ENCODE peak calls at places on chromosomes 4 and X, in five cellular contexts. One of them, this sample, is unnamed.
A peak's percentile ranks its signal among the peaks of the same experiment; 100 is the strongest.

GRCh38 chr4:135434936-135435335 is 1233.3 kb upstream of the PABPC4L start:
- DNase-seq in fibroblast of mammary gland: no peak
- DNase-seq in heart right ventricle: no peak
- DNase-seq in CD8-positive, alpha-beta T cell: no peak
- DNase-seq in cardiac muscle cell: no peak
- DNase-seq in this sample: no peak

GRCh38 chr4:4735136-4735754 is 124.2 kb upstream of the MSX1 start:
- DNase-seq in cardiac muscle cell: no peak
- DNase-seq in CD8-positive, alpha-beta T cell: no peak
- DNase-seq in fibroblast of mammary gland: peak; percentile 9
- DNase-seq in heart right ventricle: no peak
- DNase-seq in this sample: no peak

GRCh38 chrX:132041016-132041415 is 17.9 kb downstream of the STK26 start:
- DNase-seq in cardiac muscle cell: no peak
- DNase-seq in heart right ventricle: no peak
- DNase-seq in CD8-positive, alpha-beta T cell: no peak
- DNase-seq in fibroblast of mammary gland: peak; percentile 28
- DNase-seq in this sample: no peak

GRCh38 chrX:9538544-9539045 is 73.7 kb downstream of the TBL1X start:
- DNase-seq in fibroblast of mammary gland: no peak
- DNase-seq in cardiac muscle cell: no peak
- DNase-seq in heart right ventricle: no peak
- DNase-seq in CD8-positive, alpha-beta T cell: no peak
- DNase-seq in this sample: no peak

GRCh38 chr4:8093587-8094274 is 64.9 kb downstream of the ABLIM2 start:
- DNase-seq in heart right ventricle: no peak
- DNase-seq in cardiac muscle cell: no peak
- DNase-seq in CD8-positive, alpha-beta T cell: no peak
- DNase-seq in fibroblast of mammary gland: no peak
- DNase-seq in this sample: no peak

GRCh38 chr4:89197920-89198319 is 86.6 kb downstream of the TIGD2 start:
- DNase-seq in CD8-positive, alpha-beta T cell: no peak
- DNase-seq in fibroblast of mammary gland: no peak
- DNase-seq in heart right ventricle: no peak
- DNase-seq in cardiac muscle cell: no peak
- DNase-seq in this sample: no peak

GRCh38 chr4:13783800-13784411 is 156.4 kb upstream of the BOD1L1 start:
- DNase-seq in heart right ventricle: no peak
- DNase-seq in cardiac muscle cell: no peak
- DNase-seq in fibroblast of mammary gland: peak; percentile 15
- DNase-seq in CD8-positive, alpha-beta T cell: no peak
- DNase-seq in this sample: no peak

GRCh38 chr4:149706942-149707341 is 108.7 kb downstream of the IQCM start:
- DNase-seq in cardiac muscle cell: no peak
- DNase-seq in fibroblast of mammary gland: peak; percentile 22
- DNase-seq in CD8-positive, alpha-beta T cell: no peak
- DNase-seq in heart right ventricle: no peak
- DNase-seq in this sample: no peak

GRCh38 chr4:121330180-121330665 is 50.6 kb downstream of the QRFPR start:
- DNase-seq in CD8-positive, alpha-beta T cell: no peak
- DNase-seq in cardiac muscle cell: no peak
- DNase-seq in fibroblast of mammary gland: no peak
- DNase-seq in heart right ventricle: no peak
- DNase-seq in this sample: no peak

GRCh38 chr4:120995611-120996010 is 73.1 kb upstream of the PRDM5 start:
- DNase-seq in fibroblast of mammary gland: peak; percentile 7
- DNase-seq in CD8-positive, alpha-beta T cell: no peak
- DNase-seq in heart right ventricle: no peak
- DNase-seq in cardiac muscle cell: no peak
- DNase-seq in this sample: no peak

DNA sequence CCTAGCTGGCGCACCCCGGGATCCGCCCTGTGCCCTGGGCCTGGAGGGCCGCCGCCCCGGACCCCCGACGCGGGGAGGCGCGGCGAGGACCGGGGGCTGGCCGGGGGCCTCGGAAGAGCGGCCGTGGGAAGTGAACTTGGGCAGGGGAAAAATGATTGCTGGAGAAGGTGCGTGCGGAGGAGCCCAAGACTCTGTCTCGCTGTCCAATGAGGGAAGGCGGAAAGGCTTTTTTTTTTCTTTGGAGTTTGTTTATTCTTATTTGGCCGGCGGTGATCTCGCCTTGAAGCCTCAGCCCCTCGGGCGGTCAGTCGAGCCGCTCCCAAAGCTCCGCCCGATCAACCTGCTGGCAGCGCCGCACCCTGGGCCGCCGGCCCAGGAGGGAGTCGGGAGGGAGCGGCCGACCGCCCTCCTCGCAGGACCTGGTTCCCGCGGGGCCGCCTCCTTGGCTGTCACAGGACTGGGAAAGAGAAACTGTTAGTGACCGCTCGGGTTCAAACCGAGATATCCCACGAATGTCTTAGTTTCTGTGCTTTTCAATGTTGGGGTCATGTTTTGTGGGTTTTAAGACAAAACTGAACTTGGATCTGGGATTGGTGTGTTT is 2.5 kb downstream of the CPEB2 start:
- DNase-seq in fibroblast of mammary gland: peak; percentile 54
- DNase-seq in heart right ventricle: peak; percentile 85
- DNase-seq in cardiac muscle cell: peak; percentile 76
- DNase-seq in CD8-positive, alpha-beta T cell: peak; percentile 18
- DNase-seq in this sample: peak; percentile 58
- TF ChIP-seq CTCF in fibroblast of mammary gland: no peak
- TF ChIP-seq CTCF in heart right ventricle: no peak
- TF ChIP-seq CTCF in cardiac muscle cell: no peak
- TF ChIP-seq CTCF in CD8-positive, alpha-beta T cell: no peak
- TF ChIP-seq CTCF in this sample: no peak

DNA sequence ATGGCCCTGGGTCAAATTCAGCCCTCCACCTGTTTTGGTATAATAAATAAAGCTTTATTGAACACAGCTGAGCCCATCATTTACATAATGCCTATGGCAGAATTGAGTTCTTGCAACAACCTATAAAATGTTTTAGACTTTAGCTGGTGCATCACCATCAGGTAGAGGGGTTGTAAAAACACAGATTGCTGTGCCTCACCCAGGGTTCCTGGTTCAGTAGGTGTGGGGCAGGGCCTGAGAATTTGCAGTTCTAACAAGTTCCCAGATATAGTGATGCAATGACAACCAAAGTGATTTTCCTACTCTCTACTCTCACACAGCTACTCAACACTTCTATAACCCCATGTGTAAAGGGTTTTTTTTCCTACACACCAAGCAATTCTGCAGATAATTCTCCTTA is 120.0 kb upstream of the EGFL6 start:
- DNase-seq in CD8-positive, alpha-beta T cell: no peak
- DNase-seq in cardiac muscle cell: no peak
- DNase-seq in fibroblast of mammary gland: no peak
- DNase-seq in heart right ventricle: no peak
- DNase-seq in this sample: no peak
- TF ChIP-seq CTCF in CD8-positive, alpha-beta T cell: no peak
- TF ChIP-seq CTCF in cardiac muscle cell: no peak
- TF ChIP-seq CTCF in fibroblast of mammary gland: no peak
- TF ChIP-seq CTCF in heart right ventricle: no peak
- TF ChIP-seq CTCF in this sample: no peak

GRCh38 chr4:184471872-184472539 is 2.3 kb downstream of the IRF2 start:
- DNase-seq in CD8-positive, alpha-beta T cell: no peak
- DNase-seq in cardiac muscle cell: no peak
- DNase-seq in heart right ventricle: no peak
- DNase-seq in fibroblast of mammary gland: peak; percentile 37
- DNase-seq in this sample: peak; percentile 4

GRCh38 chr4:184473515-184474260 is 662 bp downstream of the IRF2 start:
- DNase-seq in cardiac muscle cell: peak; percentile 63
- DNase-seq in CD8-positive, alpha-beta T cell: peak; percentile 66
- DNase-seq in heart right ventricle: peak; percentile 28
- DNase-seq in fibroblast of mammary gland: peak; percentile 30
- DNase-seq in this sample: peak; percentile 15

GRCh38 chr4:184473265-184473514 is 1.2 kb downstream of the IRF2 start:
- DNase-seq in fibroblast of mammary gland: no peak
- DNase-seq in heart right ventricle: no peak
- DNase-seq in CD8-positive, alpha-beta T cell: no peak
- DNase-seq in cardiac muscle cell: no peak
- DNase-seq in this sample: no peak

GRCh38 chr4:184474261-184475095 is at the start of gene IRF2:
- DNase-seq in fibroblast of mammary gland: peak; percentile 95
- DNase-seq in heart right ventricle: peak; percentile 98
- DNase-seq in CD8-positive, alpha-beta T cell: peak; percentile 99
- DNase-seq in cardiac muscle cell: peak; percentile 95
- DNase-seq in this sample: peak; percentile 92

DNA sequence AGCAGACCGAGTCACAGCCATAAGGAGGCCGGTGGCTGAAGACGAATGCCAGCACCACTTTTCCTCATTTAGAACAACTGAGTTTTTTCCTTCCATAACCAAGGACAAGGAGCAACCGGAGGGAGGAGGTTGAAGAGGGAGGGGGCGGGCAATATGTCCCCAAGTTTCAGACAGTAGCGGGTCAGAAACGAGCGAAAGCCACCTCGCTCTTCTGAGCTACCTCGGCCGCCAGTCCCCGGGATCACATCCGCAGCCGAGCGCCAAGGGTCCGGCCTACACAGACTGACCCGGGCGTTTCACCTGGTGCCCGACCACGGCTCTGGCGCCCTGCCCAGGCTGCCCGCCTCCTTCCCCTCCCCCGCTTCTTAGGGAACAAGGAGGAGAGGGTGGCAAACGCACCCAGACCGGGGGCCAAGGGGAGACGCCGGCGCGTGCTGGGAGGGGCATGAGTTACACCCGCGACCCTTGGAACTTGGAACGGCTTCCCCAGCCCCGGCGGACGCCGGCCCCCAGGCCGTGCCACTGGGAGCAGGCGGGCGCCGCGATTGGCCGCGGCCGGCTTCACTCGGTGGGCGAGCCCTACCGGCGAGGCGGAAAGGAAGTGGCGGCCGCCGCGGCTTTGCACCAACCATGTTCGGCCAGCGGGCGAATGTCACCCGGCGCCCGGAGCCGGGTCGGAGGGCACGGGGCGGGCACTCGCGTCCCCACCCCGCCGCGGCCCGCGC is 1.6 kb downstream of the IRF2 start:
- DNase-seq in cardiac muscle cell: peak; percentile 93
- DNase-seq in fibroblast of mammary gland: peak; percentile 45
- DNase-seq in heart right ventricle: peak; percentile 81
- DNase-seq in CD8-positive, alpha-beta T cell: peak; percentile 39
- DNase-seq in this sample: peak; percentile 78
- TF ChIP-seq CTCF in cardiac muscle cell: no peak
- TF ChIP-seq CTCF in fibroblast of mammary gland: no peak
- TF ChIP-seq CTCF in heart right ventricle: peak; percentile 18
- TF ChIP-seq CTCF in CD8-positive, alpha-beta T cell: no peak
- TF ChIP-seq CTCF in this sample: no peak

GRCh38 chrX:100615015-100615414 is 21.6 kb downstream of the TSPAN6 start:
- DNase-seq in CD8-positive, alpha-beta T cell: no peak
- DNase-seq in cardiac muscle cell: peak; percentile 46
- DNase-seq in fibroblast of mammary gland: peak; percentile 75
- DNase-seq in heart right ventricle: peak; percentile 12
- DNase-seq in this sample: peak; percentile 46
- TF ChIP-seq CTCF in CD8-positive, alpha-beta T cell: no peak
- TF ChIP-seq CTCF in cardiac muscle cell: peak; percentile 58
- TF ChIP-seq CTCF in fibroblast of mammary gland: peak; percentile 77
- TF ChIP-seq CTCF in heart right ventricle: peak; percentile 55
- TF ChIP-seq CTCF in this sample: peak; percentile 25

GRCh38 chr4:97978791-97979488 is 164.3 kb downstream of the STPG2 start:
- DNase-seq in CD8-positive, alpha-beta T cell: no peak
- DNase-seq in cardiac muscle cell: no peak
- DNase-seq in fibroblast of mammary gland: no peak
- DNase-seq in heart right ventricle: no peak
- DNase-seq in this sample: no peak

GRCh38 chr4:97987019-97987648 is 156.1 kb downstream of the STPG2 start:
- DNase-seq in CD8-positive, alpha-beta T cell: no peak
- DNase-seq in cardiac muscle cell: peak; percentile 54
- DNase-seq in fibroblast of mammary gland: peak; percentile 18
- DNase-seq in heart right ventricle: no peak
- DNase-seq in this sample: no peak

GRCh38 chr4:97990409-97990808 is 152.9 kb downstream of the STPG2 start:
- DNase-seq in heart right ventricle: no peak
- DNase-seq in fibroblast of mammary gland: no peak
- DNase-seq in CD8-positive, alpha-beta T cell: no peak
- DNase-seq in cardiac muscle cell: no peak
- DNase-seq in this sample: no peak

GRCh38 chr4:97984545-97985131 is 158.6 kb downstream of the STPG2 start:
- DNase-seq in cardiac muscle cell: peak; percentile 5
- DNase-seq in CD8-positive, alpha-beta T cell: no peak
- DNase-seq in heart right ventricle: no peak
- DNase-seq in fibroblast of mammary gland: no peak
- DNase-seq in this sample: peak; percentile 14
- TF ChIP-seq CTCF in cardiac muscle cell: peak; percentile 31
- TF ChIP-seq CTCF in CD8-positive, alpha-beta T cell: no peak
- TF ChIP-seq CTCF in heart right ventricle: no peak
- TF ChIP-seq CTCF in fibroblast of mammary gland: peak; percentile 27
- TF ChIP-seq CTCF in this sample: no peak

GRCh38 chr4:118835896-118836762 is at the start of gene SEC24D:
- DNase-seq in fibroblast of mammary gland: peak; percentile 85
- DNase-seq in heart right ventricle: peak; percentile 89
- DNase-seq in CD8-positive, alpha-beta T cell: peak; percentile 76
- DNase-seq in cardiac muscle cell: peak; percentile 95
- DNase-seq in this sample: peak; percentile 89
- TF ChIP-seq CTCF in fibroblast of mammary gland: no peak
- TF ChIP-seq CTCF in heart right ventricle: no peak
- TF ChIP-seq CTCF in CD8-positive, alpha-beta T cell: no peak
- TF ChIP-seq CTCF in cardiac muscle cell: no peak
- TF ChIP-seq CTCF in this sample: no peak

GRCh38 chrX:153634832-153635231 is 12.2 kb upstream of the DUSP9 start:
- DNase-seq in fibroblast of mammary gland: no peak
- DNase-seq in cardiac muscle cell: no peak
- DNase-seq in heart right ventricle: no peak
- DNase-seq in CD8-positive, alpha-beta T cell: no peak
- DNase-seq in this sample: no peak

GRCh38 chrX:153636716-153637115 is 10.3 kb upstream of the DUSP9 start:
- DNase-seq in fibroblast of mammary gland: no peak
- DNase-seq in heart right ventricle: no peak
- DNase-seq in CD8-positive, alpha-beta T cell: no peak
- DNase-seq in cardiac muscle cell: no peak
- DNase-seq in this sample: no peak

GRCh38 chrX:153635388-153635787 is 11.6 kb upstream of the DUSP9 start:
- DNase-seq in CD8-positive, alpha-beta T cell: no peak
- DNase-seq in fibroblast of mammary gland: no peak
- DNase-seq in cardiac muscle cell: no peak
- DNase-seq in heart right ventricle: no peak
- DNase-seq in this sample: no peak

GRCh38 chrX:153637121-153638040 is 9.6 kb upstream of the DUSP9 start:
- DNase-seq in fibroblast of mammary gland: no peak
- DNase-seq in cardiac muscle cell: no peak
- DNase-seq in CD8-positive, alpha-beta T cell: no peak
- DNase-seq in heart right ventricle: no peak
- DNase-seq in this sample: no peak

GRCh38 chrX:153635788-153636668 is 11.0 kb upstream of the DUSP9 start:
- DNase-seq in CD8-positive, alpha-beta T cell: no peak
- DNase-seq in fibroblast of mammary gland: peak; percentile 4
- DNase-seq in cardiac muscle cell: no peak
- DNase-seq in heart right ventricle: no peak
- DNase-seq in this sample: peak; percentile 67
- TF ChIP-seq CTCF in CD8-positive, alpha-beta T cell: no peak
- TF ChIP-seq CTCF in fibroblast of mammary gland: peak; percentile 25
- TF ChIP-seq CTCF in cardiac muscle cell: peak; percentile 37
- TF ChIP-seq CTCF in heart right ventricle: no peak
- TF ChIP-seq CTCF in this sample: peak; percentile 41

DNA sequence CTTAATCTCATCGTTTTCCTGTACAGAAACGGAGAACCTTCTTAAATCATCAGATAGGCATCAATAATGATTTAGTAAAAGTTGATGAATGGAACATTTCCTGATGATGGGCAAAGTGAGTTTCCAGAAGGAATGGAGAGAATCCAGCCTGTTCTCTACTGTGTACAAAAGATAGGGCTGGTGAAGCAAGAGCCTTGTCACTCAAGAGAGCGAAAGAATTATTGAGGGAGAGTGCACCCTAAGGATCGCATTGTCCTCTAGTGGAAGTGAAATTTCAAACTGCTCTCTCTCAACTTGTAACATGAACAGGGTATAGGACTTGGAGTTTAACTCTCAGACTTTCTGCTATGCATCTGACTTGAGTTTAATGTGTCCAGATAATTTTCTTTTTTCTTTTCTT is 69.6 kb downstream of the CDS1 start:
- DNase-seq in heart right ventricle: no peak
- DNase-seq in fibroblast of mammary gland: no peak
- DNase-seq in CD8-positive, alpha-beta T cell: no peak
- DNase-seq in cardiac muscle cell: no peak
- DNase-seq in this sample: no peak
- TF ChIP-seq CTCF in heart right ventricle: no peak
- TF ChIP-seq CTCF in fibroblast of mammary gland: no peak
- TF ChIP-seq CTCF in CD8-positive, alpha-beta T cell: no peak
- TF ChIP-seq CTCF in cardiac muscle cell: no peak
- TF ChIP-seq CTCF in this sample: no peak

This sample was measured in Calu3.